ENCODE peak calls at places on chromosome 20, in six cellular contexts. N is sigmoid colon; K is mucosa of descending colon; X is lung; I is suprapubic skin; U is CD8-positive, alpha-beta memory T cell. T is an unnamed sample. For H3K4me1, the result is how much of the 10 kb centered on the place peaks cover.

GRCh38 chr20:47271216-47271615 is 85.3 kb downstream of the ZMYND8 start:
- DNase-seq in N (peak), I (peak), U (no peak), K (no peak), X (no peak), T (no peak)

GRCh38 chr20:63182425-63182824 is 33.5 kb downstream of the YTHDF1 start:
- DNase-seq in K (no peak), I (no peak), U (no peak), N (no peak), X (no peak), T (no peak)

GRCh38 chr20:17571153-17571527 is 1.3 kb downstream of the DSTN start:
- DNase-seq in N (no peak), U (no peak), I (no peak), K (no peak), X (no peak), T (no peak)

GRCh38 chr20:3316131-3316530 is 77.1 kb upstream of the SLC4A11 start:
- DNase-seq in K (peak), U (no peak), N (no peak), I (no peak), X (no peak), T (no peak)

GRCh38 chr20:6525447-6526303 is 241.8 kb upstream of the BMP2 start:
- DNase-seq in U (no peak), N (no peak), I (no peak), K (no peak), X (no peak), T (no peak)

GRCh38 chr20:38588303-38588702 is 7.3 kb downstream of the ADIG start:
- DNase-seq in X (no peak), I (no peak), U (no peak), N (no peak), K (no peak), T (no peak)

GRCh38 chr20:14199111-14199510 is 138.3 kb downstream of the FLRT3 start:
- DNase-seq in U (no peak), I (no peak), N (no peak), K (no peak), X (no peak), T (no peak)

GRCh38 chr20:14523090-14523489 is 185.7 kb upstream of the FLRT3 start:
- DNase-seq in K (no peak), X (no peak), N (no peak), U (no peak), I (no peak), T (no peak)

GRCh38 chr20:13397300-13397724 is 176.2 kb downstream of the ISM1 start:
- DNase-seq in N (no peak), K (no peak), I (no peak), U (no peak), X (no peak), T (no peak)

GRCh38 chr20:13041574-13042457 is 33.0 kb downstream of the SPTLC3 start:
- DNase-seq in X (no peak), N (no peak), U (no peak), K (no peak), I (no peak), T (no peak)

GRCh38 chr20:17664025-17664638 is 17.9 kb downstream of the RRBP1 start:
- DNase-seq in I (no peak), K (no peak), X (no peak), U (no peak), N (peak), T (no peak)

GRCh38 chr20:7497985-7498384 is 442.3 kb downstream of the HAO1 start:
- DNase-seq in I (no peak), K (no peak), N (no peak), X (no peak), U (no peak), T (no peak)

GRCh38 chr20:36745234-36745926 is 510 bp downstream of the NDRG3 start:
- DNase-seq in N (peak), X (peak), I (peak), U (no peak), K (peak), T (peak)

GRCh38 chr20:8216375-8217200 is 84.5 kb downstream of the PLCB1 start:
- DNase-seq in I (no peak), U (no peak), K (no peak), X (no peak), N (no peak), T (no peak)

GRCh38 chr20:7274870-7275269 is 507.4 kb downstream of the BMP2 start:
- DNase-seq in I (no peak), U (no peak), X (no peak), K (no peak), N (no peak), T (no peak)

GRCh38 chr20:58819921-58820320 is 30.8 kb downstream of the GNAS-AS1 start:
- DNase-seq in N (no peak), K (no peak), I (no peak), U (no peak), X (no peak), T (no peak)

GRCh38 chr20:7031222-7031621 is 263.7 kb downstream of the BMP2 start:
- DNase-seq in U (no peak), I (no peak), K (peak), N (no peak), X (no peak), T (no peak)

GRCh38 chr20:47557218-47557617 is 55.5 kb downstream of the NCOA3 start:
- DNase-seq in U (no peak), I (no peak), N (no peak), K (no peak), X (no peak), T (no peak)

GRCh38 chr20:53657732-53658131 is 64.1 kb upstream of the ZNF217 start:
- DNase-seq in U (no peak), I (no peak), K (no peak), X (no peak), N (no peak), T (no peak)
- H3K4me1 ChIP-seq in U (half or more), I (half or more), K (under half), X (under half), N (under half), T (under half)

GRCh38 chr20:19909696-19910095 is 107.5 kb upstream of the NAA20 start:
- DNase-seq in K (peak), U (no peak), N (peak), I (peak), X (peak), T (no peak)

GRCh38 chr20:19907326-19908056 is 109.7 kb upstream of the NAA20 start:
- DNase-seq in U (no peak), I (peak), N (no peak), X (no peak), K (no peak), T (no peak)

GRCh38 chr20:19903168-19903676 is 113.9 kb upstream of the NAA20 start:
- DNase-seq in I (peak), K (peak), X (peak), N (peak), U (no peak), T (peak)

GRCh38 chr20:19911810-19912382 is 105.3 kb upstream of the NAA20 start:
- DNase-seq in U (no peak), I (peak), N (no peak), K (no peak), X (no peak), T (no peak)

DNA sequence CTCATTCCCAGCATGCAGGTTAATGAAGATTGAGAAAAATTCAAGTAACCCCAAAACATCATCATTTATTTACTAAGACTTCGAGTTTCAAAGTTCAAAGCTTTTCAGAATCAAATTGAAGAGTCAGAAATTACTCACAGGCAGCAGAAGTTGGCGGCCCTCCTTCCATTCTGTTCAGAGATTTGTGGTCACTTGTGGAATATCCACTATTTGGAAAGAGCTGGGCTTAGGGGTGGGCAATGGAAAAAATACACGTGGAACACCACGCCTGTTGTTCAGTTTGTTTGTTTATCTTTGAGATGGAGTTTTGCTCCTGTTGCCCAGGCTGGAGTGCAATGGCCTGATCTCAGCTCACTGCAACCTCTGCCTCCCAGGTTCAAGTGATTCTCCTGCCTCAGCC is 108.6 kb upstream of the NAA20 start:
- DNase-seq in N (no peak), U (no peak), I (peak), K (no peak), X (no peak), T (no peak)
- H3K4me1 ChIP-seq in N (under half), U (under half), I (under half), K (under half), X (under half), T (under half)

GRCh38 chr20:31560094-31560899 is 44.8 kb upstream of the ID1 start:
- DNase-seq in N (peak), I (no peak), U (peak), K (peak), X (peak), T (peak)

GRCh38 chr20:31562241-31562640 is 42.8 kb upstream of the ID1 start:
- DNase-seq in X (no peak), N (no peak), K (no peak), I (no peak), U (no peak), T (no peak)

GRCh38 chr20:31564284-31564683 is 40.8 kb upstream of the ID1 start:
- DNase-seq in I (no peak), U (no peak), N (no peak), X (no peak), K (no peak), T (no peak)

GRCh38 chr20:31559704-31560093 is 45.4 kb upstream of the ID1 start:
- DNase-seq in K (no peak), X (no peak), U (no peak), I (no peak), N (no peak), T (no peak)

GRCh38 chr20:31560900-31561598 is 44.0 kb upstream of the ID1 start:
- DNase-seq in K (no peak), I (no peak), N (no peak), X (no peak), U (no peak), T (peak)
- H3K4me1 ChIP-seq in K (under half), I (under half), N (under half), X (under half), U (under half), T (under half)

GRCh38 chr20:2104236-2104635 is 2.6 kb downstream of the STK35 start:
- DNase-seq in I (no peak), U (no peak), K (no peak), N (no peak), X (no peak), T (no peak)
- H3K4me1 ChIP-seq in I (half or more), U (half or more), K (under half), N (under half), X (under half), T (under half)

DNA sequence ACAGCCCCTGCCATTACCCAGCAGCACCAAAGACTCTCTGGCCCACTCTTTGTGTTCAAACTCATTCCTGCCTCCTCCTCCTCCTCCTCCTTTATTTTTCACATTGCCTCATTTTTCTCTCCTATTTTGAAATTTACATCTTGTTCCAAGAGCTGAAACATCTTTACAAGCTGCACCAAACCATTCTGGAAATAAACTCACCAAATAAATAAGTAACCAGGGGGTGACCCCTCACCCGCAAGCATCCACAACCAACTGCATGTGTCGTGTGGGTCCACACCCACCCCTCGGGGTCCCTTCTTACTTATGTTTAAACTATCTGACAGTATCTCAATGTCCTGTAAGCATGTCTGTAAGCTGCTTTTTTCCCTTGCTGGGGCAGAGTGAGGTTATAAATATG is 1.4 kb downstream of the KCNB1 start:
- DNase-seq in I (no peak), N (no peak), X (no peak), U (no peak), K (no peak), T (no peak)
- H3K4me1 ChIP-seq in I (under half), N (under half), X (under half), U (under half), K (under half), T (under half)

DNA sequence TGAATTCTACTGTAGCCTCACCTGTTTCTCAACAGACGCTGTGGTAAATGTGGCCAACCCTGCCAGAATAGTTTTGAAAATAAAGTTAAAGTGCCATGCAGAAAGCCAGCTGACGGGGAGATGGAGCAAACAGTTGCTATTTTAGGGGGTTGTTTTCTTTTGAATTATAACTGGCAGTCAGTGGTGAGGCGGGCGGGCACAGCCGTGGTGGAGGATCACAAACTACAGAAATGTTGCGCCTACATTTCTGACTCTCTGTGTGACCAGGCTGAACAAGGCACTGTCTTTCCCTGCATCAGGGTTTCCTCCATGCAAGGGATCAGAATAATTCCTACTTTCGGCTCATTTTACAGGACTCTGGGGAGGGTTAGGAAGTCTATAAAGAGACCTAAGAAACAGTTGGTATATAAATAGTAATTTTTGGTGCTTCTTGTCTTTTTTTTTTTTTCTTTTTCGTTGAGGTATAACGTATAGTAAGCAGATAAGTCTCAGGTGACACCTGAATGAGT is 17.2 kb downstream of the CHMP4B start:
- DNase-seq in X (no peak), U (no peak), I (no peak), K (no peak), N (no peak), T (no peak)
- H3K4me1 ChIP-seq in X (half or more), U (under half), I (half or more), K (half or more), N (under half), T (under half)

DNA sequence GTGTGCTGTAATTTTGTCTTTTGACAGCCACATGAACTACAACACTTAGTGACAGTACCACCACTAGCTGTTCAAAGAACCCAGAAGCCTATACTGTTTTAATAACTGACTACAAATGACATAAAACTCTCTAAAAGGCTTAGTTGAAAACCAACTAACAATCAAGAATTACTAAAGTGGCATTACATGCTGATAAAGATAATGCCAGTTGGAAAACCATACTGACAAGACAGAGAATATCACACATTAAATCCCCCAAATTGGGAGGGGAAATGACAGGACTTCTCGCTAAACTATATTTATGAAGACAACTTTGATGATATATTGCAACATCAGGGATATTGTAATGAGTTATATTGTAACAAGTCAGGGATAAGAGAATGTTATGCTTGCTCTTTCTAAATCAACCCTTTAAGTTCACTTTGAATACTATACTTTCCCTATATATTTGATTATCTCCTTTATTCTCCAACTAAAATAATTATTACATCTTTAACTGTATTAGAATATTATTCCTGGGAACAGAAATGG is 6.2 kb downstream of the NCOA5 start:
- DNase-seq in K (no peak), U (no peak), I (no peak), N (no peak), X (no peak), T (no peak)
- H3K4me1 ChIP-seq in K (under half), U (half or more), I (half or more), N (under half), X (under half), T (under half)

T was measured in Peyer's patch.